ENCODE peak calls at places on chromosomes 2 and 18, in six cellular contexts. R is fibroblast of the aortic adventitia, K is heart left ventricle, E is PC-3, G is body of pancreas, C is Caco-2. V is an unnamed sample.

GRCh38 chr2:23699526-23699925 is 227.4 kb downstream of the ATAD2B start:
- DNase-seq in R (no peak), K (no peak), E (no peak), G (no peak), C (no peak), V (no peak)

GRCh38 chr2:166513952-166514351 is 19.9 kb upstream of the SCN7A start:
- DNase-seq in G (no peak), E (no peak), K (no peak), R (no peak), C (no peak), V (no peak)

GRCh38 chr2:9779572-9780264 is 63.6 kb upstream of the TAF1B start:
- DNase-seq in R (no peak), E (no peak), G (no peak), K (no peak), C (no peak), V (no peak)

GRCh38 chr2:86477349-86477748 is 36.2 kb downstream of the KDM3A start:
- DNase-seq in R (peak), K (no peak), C (no peak), E (no peak), G (no peak), V (no peak)

GRCh38 chr2:43168016-43168369 is 58.4 kb downstream of the ZFP36L2 start:
- DNase-seq in K (no peak), C (no peak), R (no peak), E (no peak), G (no peak), V (no peak)

GRCh38 chr2:24825883-24826800 is 32.9 kb downstream of the CENPO start:
- DNase-seq in E (peak), C (no peak), K (no peak), R (no peak), G (no peak), V (no peak)

GRCh38 chr2:211854832-211855231 is 683.8 kb downstream of the ERBB4 start:
- DNase-seq in C (no peak), G (no peak), R (no peak), E (no peak), K (no peak), V (no peak)

GRCh38 chr2:145680276-145680675 is 1160.4 kb upstream of the ZEB2 start:
- DNase-seq in C (peak), E (no peak), R (no peak), K (no peak), G (no peak), V (no peak)

GRCh38 chr2:6650311-6650710 is 215.4 kb downstream of the CMPK2 start:
- DNase-seq in G (no peak), K (no peak), R (no peak), E (no peak), C (no peak), V (no peak)

GRCh38 chr2:130957920-130958319 is 121.2 kb downstream of the ARHGEF4 start:
- DNase-seq in K (no peak), C (no peak), E (no peak), G (no peak), R (no peak), V (no peak)

GRCh38 chr2:96900237-96900636 is 30.4 kb upstream of the SEMA4C start:
- DNase-seq in R (no peak), C (no peak), K (no peak), G (no peak), E (no peak), V (no peak)

GRCh38 chr2:71612581-71613520 is 159.5 kb downstream of the DYSF start:
- DNase-seq in G (no peak), C (no peak), E (no peak), R (no peak), K (peak), V (no peak)

GRCh38 chr2:165793161-165793778 is 777 bp downstream of the GALNT3 start:
- DNase-seq in G (peak), R (no peak), E (peak), C (peak), K (peak), V (no peak)

GRCh38 chr2:11839916-11840315 is 93.5 kb downstream of the LPIN1 start:
- DNase-seq in C (no peak), E (no peak), G (no peak), R (peak), K (no peak), V (no peak)

GRCh38 chr2:7691961-7692656 is 774.9 kb downstream of the RNF144A start:
- DNase-seq in K (no peak), G (no peak), E (peak), C (no peak), R (peak), V (no peak)

GRCh38 chr2:7697052-7697451 is 779.8 kb downstream of the RNF144A start:
- DNase-seq in C (no peak), K (no peak), G (no peak), E (no peak), R (no peak), V (no peak)

GRCh38 chr2:7692657-7693161 is 775.5 kb downstream of the RNF144A start:
- DNase-seq in G (no peak), E (peak), R (peak), K (no peak), C (no peak), V (no peak)

GRCh38 chr2:7693246-7694065 is 776.2 kb downstream of the RNF144A start:
- DNase-seq in G (no peak), C (no peak), R (no peak), K (no peak), E (no peak), V (no peak)

GRCh38 chr2:7694066-7695000 is 777.1 kb downstream of the RNF144A start:
- DNase-seq in G (no peak), C (no peak), K (no peak), E (no peak), R (no peak), V (no peak)
- TF ChIP-seq CTCF in G (no peak), C (no peak), K (no peak), E (no peak), R (no peak), V (no peak)

DNA sequence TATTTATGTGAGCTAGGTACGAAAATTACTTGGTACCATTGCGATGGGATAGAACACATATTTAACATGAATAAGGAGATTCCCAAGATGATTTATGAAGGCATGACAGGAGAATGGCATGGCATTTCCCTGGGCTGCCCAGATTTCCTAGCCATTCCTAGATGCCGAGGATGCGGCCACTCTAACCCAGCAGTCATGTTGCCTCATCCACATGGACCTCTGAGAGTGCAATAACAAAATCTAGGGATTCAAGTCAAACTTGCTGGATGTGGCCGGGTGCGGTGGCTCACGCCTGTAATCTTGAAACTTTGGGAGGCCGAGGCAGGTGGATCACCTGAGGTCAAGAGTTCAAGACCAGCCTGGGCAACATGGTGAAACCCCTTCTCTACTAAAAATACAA is 110.8 kb upstream of the ARL4C start:
- DNase-seq in G (no peak), C (no peak), R (no peak), K (no peak), E (no peak), V (no peak)
- H3K4me3 ChIP-seq in G (no peak), C (no peak), R (no peak), K (no peak), E (no peak), V (no peak)

GRCh38 chr18:52348209-52348608 is 8.2 kb downstream of the DCC start:
- DNase-seq in E (peak), G (no peak), C (peak), K (no peak), R (no peak), V (no peak)

GRCh38 chr18:52352920-52353319 is 12.9 kb downstream of the DCC start:
- DNase-seq in E (no peak), G (no peak), R (no peak), K (no peak), C (no peak), V (no peak)

DNA sequence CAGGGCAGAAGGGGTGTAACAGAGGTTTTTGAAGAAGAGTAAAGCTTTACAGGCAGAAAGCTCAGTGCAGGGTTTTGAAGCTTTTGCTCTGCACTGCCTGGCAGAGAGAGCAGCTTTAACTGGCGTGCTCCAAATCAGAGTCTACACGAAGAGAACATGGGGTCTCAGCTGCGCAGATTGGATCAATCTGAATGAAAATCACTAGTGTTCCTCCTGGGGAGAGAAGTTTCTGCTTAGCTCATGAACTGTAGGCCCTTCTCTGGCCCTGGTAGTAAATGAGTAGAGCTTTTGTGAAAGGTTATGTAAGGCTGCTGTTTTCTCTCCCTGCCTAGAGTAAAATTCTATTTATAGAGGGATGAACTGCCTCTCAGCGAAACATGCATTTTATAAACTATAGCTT is 13.6 kb downstream of the DCC start:
- DNase-seq in E (no peak), R (no peak), G (no peak), C (no peak), K (no peak), V (no peak)
- TF ChIP-seq CTCF in E (no peak), R (no peak), G (no peak), C (no peak), K (no peak), V (no peak)

DNA sequence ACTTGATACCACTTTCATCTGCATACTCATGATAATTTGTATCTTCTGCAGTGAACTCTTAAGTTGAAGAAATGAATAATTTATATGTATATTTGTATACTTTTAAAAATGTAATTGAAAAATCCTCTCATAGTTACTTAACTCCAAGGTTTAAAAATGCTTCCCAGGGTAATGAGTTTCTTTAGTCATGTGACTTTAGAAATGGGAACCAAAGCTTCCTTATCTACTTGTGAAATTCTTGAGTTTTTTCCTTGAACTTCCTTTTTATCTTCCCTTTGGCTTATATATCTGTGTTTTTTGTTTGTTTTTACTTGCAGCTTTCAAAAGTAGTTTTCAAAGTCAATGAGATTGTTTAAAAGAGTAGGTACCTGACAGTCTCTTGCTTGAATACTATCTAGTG is 4.5 kb downstream of the CFLAR start:
- DNase-seq in G (no peak), R (no peak), C (no peak), K (no peak), E (no peak), V (no peak)
- H3K4me3 ChIP-seq in G (no peak), R (no peak), C (no peak), K (peak), E (no peak), V (no peak)

GRCh38 chr2:28622101-28622499 is 126.2 kb downstream of the PLB1 start:
- DNase-seq in K (no peak), G (no peak), C (no peak), E (no peak), R (no peak), V (no peak)

GRCh38 chr2:28620371-28620793 is 124.5 kb downstream of the PLB1 start:
- DNase-seq in C (no peak), K (no peak), R (no peak), E (no peak), G (no peak), V (no peak)

GRCh38 chr2:28619213-28620196 is 123.6 kb downstream of the PLB1 start:
- DNase-seq in C (no peak), G (no peak), E (peak), R (no peak), K (no peak), V (no peak)

GRCh38 chr2:28620801-28621171 is 124.9 kb downstream of the PLB1 start:
- DNase-seq in G (no peak), K (no peak), E (no peak), C (no peak), R (no peak), V (no peak)

GRCh38 chr2:28621172-28622100 is 125.6 kb downstream of the PLB1 start:
- DNase-seq in R (peak), C (peak), E (peak), G (peak), K (peak), V (no peak)
- TF ChIP-seq CTCF in R (peak), C (peak), E (peak), G (peak), K (peak), V (peak)

DNA sequence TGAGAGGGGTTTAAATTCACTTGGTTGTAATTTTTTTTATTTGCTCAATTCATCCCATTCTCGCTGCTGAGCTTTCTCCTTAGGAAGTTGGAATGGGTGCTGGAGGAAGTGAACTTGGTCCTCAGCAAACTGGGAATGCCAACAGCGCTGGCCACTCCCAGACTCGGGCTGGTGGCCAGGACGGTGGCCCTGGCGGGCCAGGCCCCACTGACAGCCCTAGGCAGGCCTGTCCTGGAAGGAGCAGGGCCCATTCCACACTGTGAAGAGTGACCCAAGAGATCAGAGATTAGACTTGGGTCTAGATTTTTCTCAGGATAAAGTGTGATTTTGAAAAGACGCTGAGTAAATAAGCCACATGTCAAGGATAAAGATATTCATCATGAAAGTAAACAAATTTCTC is 132.7 kb downstream of the HDAC4 start:
- DNase-seq in R (no peak), K (no peak), C (no peak), E (peak), G (peak), V (peak)
- H3K4me3 ChIP-seq in R (no peak), K (peak), C (no peak), E (no peak), G (no peak), V (no peak)

GRCh38 chr2:137897082-137897481 is 67.2 kb upstream of the HNMT start:
- DNase-seq in E (no peak), G (no peak), C (no peak), K (no peak), R (no peak), V (no peak)
- TF ChIP-seq CTCF in E (no peak), G (no peak), C (no peak), K (no peak), R (no peak), V (no peak)

DNA sequence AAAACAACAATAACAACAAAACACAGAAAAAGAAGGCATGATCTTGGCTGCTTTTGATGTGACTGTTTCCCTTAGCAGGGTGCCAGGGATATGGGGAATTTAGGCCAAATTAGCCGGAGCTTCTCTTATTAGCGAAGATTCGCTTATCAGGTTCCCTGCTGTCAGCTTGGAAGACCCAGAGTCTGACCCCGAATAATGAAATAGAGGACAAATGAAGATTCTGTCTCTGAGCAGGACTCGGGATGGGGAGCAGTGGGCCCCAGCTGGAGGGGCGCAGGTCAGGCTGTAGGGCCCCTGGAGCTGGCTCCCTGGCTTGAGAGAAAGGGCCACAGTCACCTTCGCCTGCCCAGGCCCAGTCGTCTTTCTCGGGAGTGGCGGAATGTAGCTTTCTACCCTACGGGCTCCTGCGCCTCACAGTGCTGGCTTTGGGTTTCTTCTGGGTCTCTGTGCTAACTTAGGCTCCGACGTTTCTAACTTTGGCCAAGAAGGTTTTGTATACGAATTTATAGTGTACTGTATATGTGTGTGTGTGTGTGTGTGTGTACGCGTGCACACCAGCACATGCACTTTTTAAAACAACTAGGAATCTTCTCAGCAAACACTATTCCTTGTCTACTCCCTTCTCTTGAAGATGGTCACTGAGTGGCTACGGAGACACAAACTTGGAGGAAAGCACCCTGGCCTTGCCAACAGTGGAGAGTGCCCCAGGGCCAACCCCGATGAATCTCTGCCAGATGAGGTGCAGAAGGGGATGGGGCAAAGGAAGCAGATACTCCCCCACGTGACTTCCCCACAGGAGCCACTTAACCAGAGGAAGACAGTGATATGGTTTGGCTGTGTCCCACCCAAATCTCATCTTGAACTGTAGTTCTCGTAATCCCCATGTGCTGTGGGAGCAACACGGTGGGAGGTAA is 195.6 kb upstream of the COPS8 start:
- DNase-seq in R (no peak), E (no peak), G (no peak), C (no peak), K (no peak), V (no peak)
- H3K4me3 ChIP-seq in R (no peak), E (no peak), G (no peak), C (no peak), K (no peak), V (no peak)

DNA sequence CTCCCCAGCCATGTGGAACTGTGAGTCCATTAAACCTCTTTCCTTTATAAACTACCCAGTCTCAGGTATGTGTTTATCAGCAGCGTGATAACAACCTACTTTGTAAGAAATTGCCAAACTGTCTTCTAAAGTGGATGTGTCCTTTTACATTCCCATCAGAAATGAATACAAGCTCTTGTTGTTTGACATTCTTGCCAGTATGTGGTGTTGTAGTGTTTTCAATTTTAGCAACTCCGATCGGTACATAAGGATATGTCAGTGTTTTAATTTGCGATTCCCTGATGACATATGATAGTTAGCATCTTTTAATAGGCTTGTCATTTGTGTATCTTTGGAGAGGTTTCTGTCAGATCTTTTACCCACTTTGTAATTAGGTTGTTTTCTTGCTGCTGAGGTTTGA is 1156.3 kb upstream of the CRIM1 start:
- DNase-seq in G (no peak), R (no peak), K (no peak), C (no peak), E (peak), V (peak)
- TF ChIP-seq CTCF in G (no peak), R (no peak), K (no peak), C (no peak), E (peak), V (peak)

V was measured in LNCaP clone FGC.